ENCODE peak calls at places on chromosomes 6 and 20, in six cellular contexts. One of them, this sample, is unnamed.

GRCh38 chr6:52049252-52050050 is 38.0 kb downstream of the PKHD1 start:
- DNase-seq in mesothelial cell of epicardium: no peak
- DNase-seq in H7: peak
- DNase-seq in GM13977: peak
- DNase-seq in activated naive CD4-positive, alpha-beta T cell: no peak
- DNase-seq in germinal center: peak
- DNase-seq in this sample: peak

GRCh38 chr6:157068691-157069228 is 254.6 kb downstream of the TMEM242 start:
- DNase-seq in mesothelial cell of epicardium: no peak
- DNase-seq in H7: no peak
- DNase-seq in GM13977: peak
- DNase-seq in activated naive CD4-positive, alpha-beta T cell: no peak
- DNase-seq in germinal center: no peak
- DNase-seq in this sample: no peak

GRCh38 chr6:82362868-82363267 is 749 bp upstream of the TPBG start:
- DNase-seq in mesothelial cell of epicardium: no peak
- DNase-seq in H7: peak
- DNase-seq in GM13977: no peak
- DNase-seq in activated naive CD4-positive, alpha-beta T cell: no peak
- DNase-seq in germinal center: no peak
- DNase-seq in this sample: peak

GRCh38 chr20:57310821-57311514 is 18.6 kb upstream of the SPO11 start:
- DNase-seq in mesothelial cell of epicardium: no peak
- DNase-seq in H7: no peak
- DNase-seq in GM13977: no peak
- DNase-seq in activated naive CD4-positive, alpha-beta T cell: no peak
- DNase-seq in germinal center: no peak
- DNase-seq in this sample: no peak

GRCh38 chr20:63518946-63519764 is 1.4 kb upstream of the PPDPF start:
- DNase-seq in mesothelial cell of epicardium: peak
- DNase-seq in H7: peak
- DNase-seq in GM13977: no peak
- DNase-seq in activated naive CD4-positive, alpha-beta T cell: no peak
- DNase-seq in germinal center: no peak
- DNase-seq in this sample: no peak

GRCh38 chr20:60113771-60114170 is 155.5 kb downstream of the CDH26 start:
- DNase-seq in mesothelial cell of epicardium: no peak
- DNase-seq in H7: no peak
- DNase-seq in GM13977: no peak
- DNase-seq in activated naive CD4-positive, alpha-beta T cell: no peak
- DNase-seq in germinal center: no peak
- DNase-seq in this sample: no peak

GRCh38 chr6:149961728-149962425 is 1.9 kb upstream of the ULBP1 start:
- DNase-seq in mesothelial cell of epicardium: no peak
- DNase-seq in H7: peak
- DNase-seq in GM13977: no peak
- DNase-seq in activated naive CD4-positive, alpha-beta T cell: no peak
- DNase-seq in germinal center: peak
- DNase-seq in this sample: peak

GRCh38 chr6:14506656-14507242 is 389.2 kb downstream of the CD83 start:
- DNase-seq in mesothelial cell of epicardium: no peak
- DNase-seq in H7: no peak
- DNase-seq in GM13977: no peak
- DNase-seq in activated naive CD4-positive, alpha-beta T cell: no peak
- DNase-seq in germinal center: no peak
- DNase-seq in this sample: no peak

GRCh38 chr20:45097485-45098095 is 3.3 kb downstream of the KCNS1 start:
- DNase-seq in mesothelial cell of epicardium: no peak
- DNase-seq in H7: peak
- DNase-seq in GM13977: peak
- DNase-seq in activated naive CD4-positive, alpha-beta T cell: no peak
- DNase-seq in germinal center: peak
- DNase-seq in this sample: no peak

GRCh38 chr6:23097569-23097968 is 528.2 kb downstream of the HDGFL1 start:
- DNase-seq in mesothelial cell of epicardium: no peak
- DNase-seq in H7: no peak
- DNase-seq in GM13977: no peak
- DNase-seq in activated naive CD4-positive, alpha-beta T cell: no peak
- DNase-seq in germinal center: no peak
- DNase-seq in this sample: no peak

GRCh38 chr20:19289451-19289850 is 77.0 kb downstream of the SLC24A3 start:
- DNase-seq in mesothelial cell of epicardium: no peak
- DNase-seq in H7: no peak
- DNase-seq in GM13977: no peak
- DNase-seq in activated naive CD4-positive, alpha-beta T cell: no peak
- DNase-seq in germinal center: no peak
- DNase-seq in this sample: no peak

GRCh38 chr6:19369770-19370169 is 467.4 kb upstream of the ID4 start:
- DNase-seq in mesothelial cell of epicardium: no peak
- DNase-seq in H7: no peak
- DNase-seq in GM13977: no peak
- DNase-seq in activated naive CD4-positive, alpha-beta T cell: no peak
- DNase-seq in germinal center: no peak
- DNase-seq in this sample: peak

GRCh38 chr6:74137910-74138309 is 441.9 kb downstream of the CD109 start:
- DNase-seq in mesothelial cell of epicardium: no peak
- DNase-seq in H7: no peak
- DNase-seq in GM13977: no peak
- DNase-seq in activated naive CD4-positive, alpha-beta T cell: no peak
- DNase-seq in germinal center: no peak
- DNase-seq in this sample: no peak

GRCh38 chr20:49510562-49511117 is 28.2 kb upstream of the KCNB1 start:
- DNase-seq in mesothelial cell of epicardium: no peak
- DNase-seq in H7: no peak
- DNase-seq in GM13977: no peak
- DNase-seq in activated naive CD4-positive, alpha-beta T cell: no peak
- DNase-seq in germinal center: no peak
- DNase-seq in this sample: no peak

GRCh38 chr6:137832110-137832509 is 34.9 kb upstream of the TNFAIP3 start:
- DNase-seq in mesothelial cell of epicardium: no peak
- DNase-seq in H7: no peak
- DNase-seq in GM13977: no peak
- DNase-seq in activated naive CD4-positive, alpha-beta T cell: no peak
- DNase-seq in germinal center: no peak
- DNase-seq in this sample: no peak

GRCh38 chr6:139486476-139486799 is 112.0 kb upstream of the CITED2 start:
- DNase-seq in mesothelial cell of epicardium: no peak
- DNase-seq in H7: no peak
- DNase-seq in GM13977: no peak
- DNase-seq in activated naive CD4-positive, alpha-beta T cell: no peak
- DNase-seq in germinal center: no peak
- DNase-seq in this sample: no peak

GRCh38 chr20:1327827-1328679 is 886 bp downstream of the SDCBP2 start:
- DNase-seq in mesothelial cell of epicardium: no peak
- DNase-seq in H7: peak
- DNase-seq in GM13977: no peak
- DNase-seq in activated naive CD4-positive, alpha-beta T cell: no peak
- DNase-seq in germinal center: no peak
- DNase-seq in this sample: no peak

GRCh38 chr20:44650777-44651493 is 564 bp downstream of the ADA start:
- DNase-seq in mesothelial cell of epicardium: no peak
- DNase-seq in H7: no peak
- DNase-seq in GM13977: no peak
- DNase-seq in activated naive CD4-positive, alpha-beta T cell: no peak
- DNase-seq in germinal center: no peak
- DNase-seq in this sample: no peak

GRCh38 chr6:19896580-19897010 is 59.4 kb downstream of the ID4 start:
- DNase-seq in mesothelial cell of epicardium: no peak
- DNase-seq in H7: no peak
- DNase-seq in GM13977: no peak
- DNase-seq in activated naive CD4-positive, alpha-beta T cell: no peak
- DNase-seq in germinal center: no peak
- DNase-seq in this sample: no peak

GRCh38 chr20:41693136-41693979 is 75.2 kb upstream of the CHD6 start:
- DNase-seq in mesothelial cell of epicardium: peak
- DNase-seq in H7: peak
- DNase-seq in GM13977: peak
- DNase-seq in activated naive CD4-positive, alpha-beta T cell: peak
- DNase-seq in germinal center: peak
- DNase-seq in this sample: peak

GRCh38 chr6:109446072-109446471 is 5.5 kb downstream of the SMPD2 start:
- DNase-seq in mesothelial cell of epicardium: no peak
- DNase-seq in H7: peak
- DNase-seq in GM13977: no peak
- DNase-seq in activated naive CD4-positive, alpha-beta T cell: no peak
- DNase-seq in germinal center: no peak
- DNase-seq in this sample: no peak

GRCh38 chr6:161548713-161549112 is 274.9 kb upstream of the AGPAT4 start:
- DNase-seq in mesothelial cell of epicardium: no peak
- DNase-seq in H7: no peak
- DNase-seq in GM13977: no peak
- DNase-seq in activated naive CD4-positive, alpha-beta T cell: no peak
- DNase-seq in germinal center: no peak
- DNase-seq in this sample: no peak

GRCh38 chr6:148379966-148380653 is 37.5 kb downstream of the SASH1 start:
- DNase-seq in mesothelial cell of epicardium: no peak
- DNase-seq in H7: no peak
- DNase-seq in GM13977: no peak
- DNase-seq in activated naive CD4-positive, alpha-beta T cell: no peak
- DNase-seq in germinal center: no peak
- DNase-seq in this sample: no peak

GRCh38 chr20:62741701-62742491 is 33.3 kb downstream of the NTSR1 start:
- DNase-seq in mesothelial cell of epicardium: no peak
- DNase-seq in H7: no peak
- DNase-seq in GM13977: no peak
- DNase-seq in activated naive CD4-positive, alpha-beta T cell: no peak
- DNase-seq in germinal center: no peak
- DNase-seq in this sample: no peak